ENCODE peak calls at places on chromosomes 2 and 18, in five cellular contexts. B is CD8-positive, alpha-beta memory T cell; M is neural progenitor cell; I is stomach; P is cardiac fibroblast. U is an unnamed sample.

GRCh38 chr2:238157506-238158017 is 1.2 kb upstream of the ERFE start:
- DNase-seq in B (no peak), M (no peak), I (no peak), P (no peak), U (peak; percentile 53)

GRCh38 chr2:117523267-117523666 is 291.2 kb upstream of the DDX18 start:
- DNase-seq in B (no peak), M (no peak), I (peak; percentile 94), P (no peak), U (peak; percentile 79)

GRCh38 chr2:22329097-22329716 is 1055.8 kb upstream of the KLHL29 start:
- DNase-seq in B (no peak), M (no peak), I (no peak), P (no peak), U (no peak)

GRCh38 chr2:172093416-172094318 is 8.4 kb downstream of the DLX1 start:
- DNase-seq in B (no peak), M (peak; percentile 56), I (no peak), P (no peak), U (no peak)

GRCh38 chr2:529425-529824 is 147.8 kb downstream of the TMEM18 start:
- DNase-seq in B (peak; percentile 31), M (peak; percentile 73), I (no peak), P (peak; percentile 33), U (no peak)

GRCh38 chr2:28136557-28136956 is 246.0 kb downstream of the BABAM2 start:
- DNase-seq in B (no peak), M (no peak), I (no peak), P (no peak), U (no peak)

GRCh38 chr2:215693269-215693998 is 257.6 kb upstream of the FN1 start:
- DNase-seq in B (no peak), M (no peak), I (no peak), P (peak; percentile 89), U (no peak)

GRCh38 chr2:164824865-164825264 is 16.8 kb downstream of the COBLL1 start:
- DNase-seq in B (no peak), M (no peak), I (no peak), P (peak; percentile 57), U (no peak)

GRCh38 chr2:224937887-224938286 is 104.4 kb downstream of the DOCK10 start:
- DNase-seq in B (no peak), M (no peak), I (no peak), P (no peak), U (no peak)

GRCh38 chr2:137228566-137228965 is 463.2 kb downstream of the THSD7B start:
- DNase-seq in B (no peak), M (no peak), I (no peak), P (peak; percentile 72), U (no peak)

GRCh38 chr2:127884436-127884835 is 1.3 kb downstream of the AMMECR1L start:
- DNase-seq in B (no peak), M (peak; percentile 24), I (no peak), P (peak; percentile 76), U (no peak)

GRCh38 chr2:120765911-120766757 is 30.5 kb downstream of the GLI2 start:
- DNase-seq in B (no peak), M (peak; percentile 38), I (peak; percentile 51), P (peak; percentile 97), U (peak; percentile 80)

GRCh38 chr2:153477096-153477555 is 1.4 kb downstream of the RPRM start:
- DNase-seq in B (no peak), M (peak; percentile 51), I (no peak), P (no peak), U (no peak)

GRCh38 chr2:212392048-212392447 is 146.6 kb downstream of the ERBB4 start:
- DNase-seq in B (no peak), M (no peak), I (no peak), P (peak; percentile 37), U (no peak)

GRCh38 chr2:204027105-204027504 is 90.5 kb downstream of the ICOS start:
- DNase-seq in B (no peak), M (no peak), I (no peak), P (peak; percentile 38), U (no peak)

GRCh38 chr2:67065046-67065445 is 332.1 kb upstream of the ETAA1 start:
- DNase-seq in B (no peak), M (no peak), I (no peak), P (no peak), U (no peak)

GRCh38 chr18:70452501-70452900 is 163.7 kb downstream of the SOCS6 start:
- DNase-seq in B (no peak), M (peak; percentile 44), I (no peak), P (no peak), U (no peak)

GRCh38 chr2:127107622-127107999 is 657 bp upstream of the BIN1 start:
- DNase-seq in B (no peak), M (no peak), I (no peak), P (no peak), U (no peak)

GRCh38 chr18:2932247-2933181 is 80.4 kb downstream of the LPIN2 start:
- DNase-seq in B (peak; percentile 69), M (peak; percentile 80), I (no peak), P (peak; percentile 83), U (no peak)

GRCh38 chr2:11987151-11987550 is 240.7 kb downstream of the LPIN1 start:
- DNase-seq in B (no peak), M (no peak), I (no peak), P (no peak), U (no peak)

GRCh38 chr2:16662440-16662839 is 3.2 kb downstream of the CYRIA start:
- DNase-seq in B (no peak), M (no peak), I (no peak), P (peak; percentile 80), U (no peak)
- H3K4me3 ChIP-seq in B (no peak overlapping the region), M (no peak overlapping the region), I (no peak overlapping the region), P (no peak overlapping the region), U (no peak overlapping the region)

GRCh38 chr2:42556351-42556890 is 12.0 kb upstream of the MTA3 start:
- DNase-seq in B (no peak), M (no peak), I (no peak), P (no peak), U (peak; percentile 22)

GRCh38 chr2:42550870-42551269 is 17.6 kb upstream of the MTA3 start:
- DNase-seq in B (no peak), M (no peak), I (no peak), P (no peak), U (no peak)

GRCh38 chr2:42558827-42559226 is 9.6 kb upstream of the MTA3 start:
- DNase-seq in B (no peak), M (no peak), I (peak; percentile 42), P (no peak), U (no peak)

DNA sequence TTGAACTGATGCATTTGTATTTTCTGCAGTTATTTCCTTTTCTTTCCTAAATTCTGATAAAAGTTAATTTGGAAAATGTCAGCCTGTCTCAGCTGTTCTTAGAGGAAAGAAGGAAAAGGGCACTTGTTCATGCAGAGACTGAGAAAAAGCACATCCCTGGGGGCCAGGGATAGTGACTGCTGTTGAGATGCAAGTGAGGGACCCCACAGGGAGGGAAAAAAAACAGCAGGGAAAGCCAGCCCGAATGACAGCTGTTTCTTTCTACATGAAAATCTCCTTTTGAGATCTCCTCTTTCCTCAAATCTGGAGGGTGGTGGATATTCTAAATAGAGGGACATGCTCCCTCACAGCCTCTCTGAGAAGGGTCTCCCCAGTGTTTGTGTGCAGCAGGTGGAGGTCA is 14.0 kb upstream of the MTA3 start:
- DNase-seq in B (no peak), M (no peak), I (no peak), P (no peak), U (no peak)
- H3K4me3 ChIP-seq in B (no peak overlapping the region), M (no peak overlapping the region), I (no peak overlapping the region), P (no peak overlapping the region), U (no peak overlapping the region)

GRCh38 chr18:12234451-12235190 is 19.5 kb upstream of the CIDEA start:
- DNase-seq in B (no peak), M (no peak), I (no peak), P (no peak), U (no peak)

GRCh38 chr18:12239426-12239825 is 14.7 kb upstream of the CIDEA start:
- DNase-seq in B (no peak), M (no peak), I (no peak), P (no peak), U (no peak)

GRCh38 chr18:12236141-12236540 is 18.0 kb upstream of the CIDEA start:
- DNase-seq in B (no peak), M (no peak), I (no peak), P (no peak), U (no peak)

GRCh38 chr18:12238861-12239260 is 15.3 kb upstream of the CIDEA start:
- DNase-seq in B (no peak), M (no peak), I (no peak), P (peak; percentile 56), U (no peak)

GRCh38 chr18:12236934-12237832 is 17.0 kb upstream of the CIDEA start:
- DNase-seq in B (peak; percentile 31), M (peak; percentile 83), I (peak; percentile 75), P (peak; percentile 68), U (peak; percentile 89)
- H3K4me3 ChIP-seq in B (no peak overlapping the region), M (no peak overlapping the region), I (no peak overlapping the region), P (no peak overlapping the region), U (no peak overlapping the region)

DNA sequence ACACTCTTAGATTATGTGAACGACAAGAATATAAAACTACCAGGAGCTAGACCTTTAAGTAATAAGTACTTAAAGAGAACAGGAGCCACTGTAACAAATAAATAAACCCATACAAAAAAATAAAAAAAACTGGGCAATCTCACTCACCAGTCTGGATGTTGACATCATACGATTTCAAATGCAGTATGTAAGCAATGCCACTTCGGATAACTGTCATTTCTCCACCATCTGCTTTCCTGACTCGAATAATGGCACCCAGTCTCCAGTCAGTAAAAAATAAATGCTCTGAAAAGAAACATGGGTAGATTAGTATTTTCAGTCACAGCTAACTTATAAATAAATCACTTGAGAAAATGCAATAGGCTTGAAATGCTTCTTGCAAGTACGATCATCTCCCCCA is 115.1 kb downstream of the LRP2 start:
- DNase-seq in B (no peak), M (no peak), I (no peak), P (no peak), U (no peak)
- H3K4me3 ChIP-seq in B (no peak overlapping the region), M (no peak overlapping the region), I (no peak overlapping the region), P (no peak overlapping the region), U (no peak overlapping the region)

GRCh38 chr18:54416459-54416858 is 58.8 kb downstream of the C18orf54 start:
- DNase-seq in B (no peak), M (peak; percentile 4), I (no peak), P (peak; percentile 89), U (no peak)
- H3K4me3 ChIP-seq in B (no peak overlapping the region), M (no peak overlapping the region), I (no peak overlapping the region), P (no peak overlapping the region), U (no peak overlapping the region)